ENCODE peak calls at places on chromosomes 16 and 17, in eight cellular contexts. One of them, this sample, is unnamed.
A peak's percentile ranks its signal among the peaks of the same experiment; 100 is the strongest.

GRCh38 chr16:81586421-81586820 is 141.8 kb downstream of the CMIP start:
- DNase-seq in HCT116: peak; percentile 74
- DNase-seq in A549: no peak
- DNase-seq in testis: no peak
- DNase-seq in transverse colon: no peak
- DNase-seq in IMR-90: peak; percentile 33
- DNase-seq in vagina: no peak
- DNase-seq in gastrocnemius medialis: no peak
- DNase-seq in this sample: peak; percentile 68

GRCh38 chr17:66494023-66494803 is 191.8 kb downstream of the PRKCA start:
- DNase-seq in HCT116: peak; percentile 61
- DNase-seq in A549: peak; percentile 65
- DNase-seq in testis: no peak
- DNase-seq in transverse colon: no peak
- DNase-seq in IMR-90: peak; percentile 94
- DNase-seq in vagina: no peak
- DNase-seq in gastrocnemius medialis: no peak
- DNase-seq in this sample: peak; percentile 81

GRCh38 chr17:49362723-49363117 is 670 bp upstream of the ZNF652 start:
- DNase-seq in HCT116: no peak
- DNase-seq in A549: no peak
- DNase-seq in testis: no peak
- DNase-seq in transverse colon: no peak
- DNase-seq in IMR-90: no peak
- DNase-seq in vagina: no peak
- DNase-seq in gastrocnemius medialis: no peak
- DNase-seq in this sample: no peak

GRCh38 chr17:68849673-68850260 is 105.4 kb downstream of the ABCA8 start:
- DNase-seq in HCT116: no peak
- DNase-seq in A549: no peak
- DNase-seq in testis: no peak
- DNase-seq in transverse colon: no peak
- DNase-seq in IMR-90: no peak
- DNase-seq in vagina: no peak
- DNase-seq in gastrocnemius medialis: no peak
- DNase-seq in this sample: no peak

GRCh38 chr17:77177002-77177401 is 36.2 kb downstream of the SEC14L1 start:
- DNase-seq in HCT116: no peak
- DNase-seq in A549: no peak
- DNase-seq in testis: peak; percentile 11
- DNase-seq in transverse colon: no peak
- DNase-seq in IMR-90: no peak
- DNase-seq in vagina: no peak
- DNase-seq in gastrocnemius medialis: no peak
- DNase-seq in this sample: no peak

GRCh38 chr17:34619687-34620217 is 40.4 kb downstream of the TMEM132E start:
- DNase-seq in HCT116: no peak
- DNase-seq in A549: no peak
- DNase-seq in testis: no peak
- DNase-seq in transverse colon: no peak
- DNase-seq in IMR-90: no peak
- DNase-seq in vagina: no peak
- DNase-seq in gastrocnemius medialis: no peak
- DNase-seq in this sample: no peak

GRCh38 chr17:67377727-67378443 is 804 bp downstream of the PITPNC1 start:
- DNase-seq in HCT116: no peak
- DNase-seq in A549: peak; percentile 48
- DNase-seq in testis: peak; percentile 47
- DNase-seq in transverse colon: peak; percentile 53
- DNase-seq in IMR-90: peak; percentile 35
- DNase-seq in vagina: no peak
- DNase-seq in gastrocnemius medialis: peak; percentile 29
- DNase-seq in this sample: peak; percentile 46

GRCh38 chr17:42185497-42185860 is 227 bp upstream of the HCRT start:
- DNase-seq in HCT116: no peak
- DNase-seq in A549: no peak
- DNase-seq in testis: no peak
- DNase-seq in transverse colon: no peak
- DNase-seq in IMR-90: no peak
- DNase-seq in vagina: no peak
- DNase-seq in gastrocnemius medialis: no peak
- DNase-seq in this sample: no peak

GRCh38 chr16:1979271-1980025 is 1.8 kb downstream of the NOXO1 start:
- DNase-seq in HCT116: no peak
- DNase-seq in A549: no peak
- DNase-seq in testis: peak; percentile 73
- DNase-seq in transverse colon: peak; percentile 92
- DNase-seq in IMR-90: no peak
- DNase-seq in vagina: no peak
- DNase-seq in gastrocnemius medialis: no peak
- DNase-seq in this sample: no peak

GRCh38 chr17:44786551-44787081 is 27.8 kb downstream of the ADAM11 start:
- DNase-seq in HCT116: no peak
- DNase-seq in A549: no peak
- DNase-seq in testis: no peak
- DNase-seq in transverse colon: no peak
- DNase-seq in IMR-90: no peak
- DNase-seq in vagina: no peak
- DNase-seq in gastrocnemius medialis: no peak
- DNase-seq in this sample: no peak

GRCh38 chr17:19319771-19320505 is 42.6 kb downstream of the B9D1 start:
- DNase-seq in HCT116: no peak
- DNase-seq in A549: no peak
- DNase-seq in testis: no peak
- DNase-seq in transverse colon: no peak
- DNase-seq in IMR-90: no peak
- DNase-seq in vagina: no peak
- DNase-seq in gastrocnemius medialis: peak; percentile 11
- DNase-seq in this sample: no peak

GRCh38 chr17:19316756-19317358 is 45.7 kb downstream of the B9D1 start:
- DNase-seq in HCT116: no peak
- DNase-seq in A549: no peak
- DNase-seq in testis: no peak
- DNase-seq in transverse colon: no peak
- DNase-seq in IMR-90: no peak
- DNase-seq in vagina: no peak
- DNase-seq in gastrocnemius medialis: no peak
- DNase-seq in this sample: no peak

GRCh38 chr17:19315104-19315503 is 47.4 kb downstream of the B9D1 start:
- DNase-seq in HCT116: no peak
- DNase-seq in A549: no peak
- DNase-seq in testis: no peak
- DNase-seq in transverse colon: no peak
- DNase-seq in IMR-90: no peak
- DNase-seq in vagina: no peak
- DNase-seq in gastrocnemius medialis: no peak
- DNase-seq in this sample: no peak

GRCh38 chr17:19318611-19319010 is 43.9 kb downstream of the B9D1 start:
- DNase-seq in HCT116: no peak
- DNase-seq in A549: no peak
- DNase-seq in testis: no peak
- DNase-seq in transverse colon: no peak
- DNase-seq in IMR-90: no peak
- DNase-seq in vagina: no peak
- DNase-seq in gastrocnemius medialis: no peak
- DNase-seq in this sample: no peak

GRCh38 chr17:19317359-19318095 is 45.0 kb downstream of the B9D1 start:
- DNase-seq in HCT116: peak; percentile 57
- DNase-seq in A549: peak; percentile 60
- DNase-seq in testis: peak; percentile 96
- DNase-seq in transverse colon: peak; percentile 86
- DNase-seq in IMR-90: peak; percentile 80
- DNase-seq in vagina: no peak
- DNase-seq in gastrocnemius medialis: peak; percentile 85
- DNase-seq in this sample: no peak
- TF ChIP-seq POLR2A in HCT116: no peak
- TF ChIP-seq POLR2A in A549: no peak
- TF ChIP-seq POLR2A in testis: no peak
- TF ChIP-seq POLR2A in transverse colon: no peak
- TF ChIP-seq POLR2A in IMR-90: no peak
- TF ChIP-seq POLR2A in vagina: no peak
- TF ChIP-seq POLR2A in gastrocnemius medialis: peak; percentile 23
- TF ChIP-seq POLR2A in this sample: no peak

GRCh38 chr16:88809676-88810165 is 2.0 kb downstream of the APRT start:
- DNase-seq in HCT116: no peak
- DNase-seq in A549: no peak
- DNase-seq in testis: no peak
- DNase-seq in transverse colon: no peak
- DNase-seq in IMR-90: no peak
- DNase-seq in vagina: no peak
- DNase-seq in gastrocnemius medialis: no peak
- DNase-seq in this sample: peak; percentile 27

GRCh38 chr16:88811850-88812736 is at the start of gene APRT:
- DNase-seq in HCT116: peak; percentile 91
- DNase-seq in A549: peak; percentile 95
- DNase-seq in testis: peak; percentile 96
- DNase-seq in transverse colon: peak; percentile 97
- DNase-seq in IMR-90: peak; percentile 95
- DNase-seq in vagina: no peak
- DNase-seq in gastrocnemius medialis: peak; percentile 89
- DNase-seq in this sample: peak; percentile 88

GRCh38 chr16:88811600-88811849 is 203 bp downstream of the APRT start:
- DNase-seq in HCT116: no peak
- DNase-seq in A549: no peak
- DNase-seq in testis: no peak
- DNase-seq in transverse colon: no peak
- DNase-seq in IMR-90: no peak
- DNase-seq in vagina: no peak
- DNase-seq in gastrocnemius medialis: no peak
- DNase-seq in this sample: no peak

GRCh38 chr16:88810166-88810867 is 1.4 kb downstream of the APRT start:
- DNase-seq in HCT116: no peak
- DNase-seq in A549: no peak
- DNase-seq in testis: no peak
- DNase-seq in transverse colon: no peak
- DNase-seq in IMR-90: no peak
- DNase-seq in vagina: no peak
- DNase-seq in gastrocnemius medialis: no peak
- DNase-seq in this sample: no peak

DNA sequence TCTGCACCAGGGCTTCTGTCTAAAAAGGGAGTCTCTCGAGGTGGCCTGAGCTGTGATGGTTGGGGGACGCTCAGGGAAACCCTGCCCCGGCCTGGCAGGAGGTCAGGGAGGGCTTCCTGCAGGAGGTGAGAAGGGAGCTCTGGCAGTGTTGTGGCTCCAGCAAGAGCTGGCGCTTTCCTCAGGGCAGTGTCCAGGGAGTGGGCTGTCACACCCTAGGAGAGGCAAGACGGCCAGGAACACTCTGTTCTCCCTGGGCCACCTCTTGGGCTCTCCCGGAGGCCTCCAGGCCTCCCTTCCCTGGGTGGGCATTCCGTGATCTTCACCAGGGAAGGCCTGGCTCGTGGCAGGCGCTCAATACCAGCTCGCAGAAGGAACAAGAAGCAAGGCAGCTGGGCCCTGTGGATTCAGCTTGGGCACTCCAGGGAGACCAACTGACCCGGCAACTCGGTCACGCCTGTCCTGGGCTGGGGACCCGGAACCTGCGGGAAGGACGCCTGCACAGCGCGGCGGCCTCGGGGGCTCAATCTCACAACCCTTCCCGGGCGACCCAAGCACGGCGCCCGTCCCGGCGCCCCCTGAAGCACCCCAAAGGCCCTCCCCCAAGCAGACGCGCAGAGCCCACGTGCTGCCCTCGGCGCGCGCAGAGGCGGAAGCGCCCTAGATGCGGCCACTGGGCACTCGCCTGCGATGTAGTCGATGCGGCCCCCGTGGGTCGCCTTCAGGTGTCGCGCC is 694 bp downstream of the APRT start:
- DNase-seq in HCT116: peak; percentile 81
- DNase-seq in A549: peak; percentile 87
- DNase-seq in testis: peak; percentile 87
- DNase-seq in transverse colon: peak; percentile 79
- DNase-seq in IMR-90: peak; percentile 69
- DNase-seq in vagina: no peak
- DNase-seq in gastrocnemius medialis: peak; percentile 61
- DNase-seq in this sample: peak; percentile 77
- TF ChIP-seq POLR2A in HCT116: peak; percentile 84
- TF ChIP-seq POLR2A in A549: peak; percentile 35
- TF ChIP-seq POLR2A in testis: peak; percentile 34
- TF ChIP-seq POLR2A in transverse colon: peak; percentile 85
- TF ChIP-seq POLR2A in IMR-90: peak; percentile 81
- TF ChIP-seq POLR2A in vagina: peak; percentile 56
- TF ChIP-seq POLR2A in gastrocnemius medialis: no peak
- TF ChIP-seq POLR2A in this sample: peak; percentile 66

GRCh38 chr17:46032909-46033308 is 33.9 kb downstream of the STH start:
- DNase-seq in HCT116: no peak
- DNase-seq in A549: no peak
- DNase-seq in testis: no peak
- DNase-seq in transverse colon: no peak
- DNase-seq in IMR-90: no peak
- DNase-seq in vagina: no peak
- DNase-seq in gastrocnemius medialis: no peak
- DNase-seq in this sample: no peak
- TF ChIP-seq POLR2A in HCT116: no peak
- TF ChIP-seq POLR2A in A549: no peak
- TF ChIP-seq POLR2A in testis: no peak
- TF ChIP-seq POLR2A in transverse colon: no peak
- TF ChIP-seq POLR2A in IMR-90: no peak
- TF ChIP-seq POLR2A in vagina: no peak
- TF ChIP-seq POLR2A in gastrocnemius medialis: no peak
- TF ChIP-seq POLR2A in this sample: no peak

GRCh38 chr17:76103274-76104139 is at the start of gene EXOC7:
- DNase-seq in HCT116: peak; percentile 90
- DNase-seq in A549: peak; percentile 95
- DNase-seq in testis: peak; percentile 94
- DNase-seq in transverse colon: peak; percentile 94
- DNase-seq in IMR-90: peak; percentile 88
- DNase-seq in vagina: peak; percentile 96
- DNase-seq in gastrocnemius medialis: peak; percentile 87
- DNase-seq in this sample: peak; percentile 97
- TF ChIP-seq POLR2A in HCT116: peak; percentile 98
- TF ChIP-seq POLR2A in A549: peak; percentile 85
- TF ChIP-seq POLR2A in testis: no peak
- TF ChIP-seq POLR2A in transverse colon: peak; percentile 75
- TF ChIP-seq POLR2A in IMR-90: peak; percentile 79
- TF ChIP-seq POLR2A in vagina: peak; percentile 37
- TF ChIP-seq POLR2A in gastrocnemius medialis: peak; percentile 47
- TF ChIP-seq POLR2A in this sample: peak; percentile 65

DNA sequence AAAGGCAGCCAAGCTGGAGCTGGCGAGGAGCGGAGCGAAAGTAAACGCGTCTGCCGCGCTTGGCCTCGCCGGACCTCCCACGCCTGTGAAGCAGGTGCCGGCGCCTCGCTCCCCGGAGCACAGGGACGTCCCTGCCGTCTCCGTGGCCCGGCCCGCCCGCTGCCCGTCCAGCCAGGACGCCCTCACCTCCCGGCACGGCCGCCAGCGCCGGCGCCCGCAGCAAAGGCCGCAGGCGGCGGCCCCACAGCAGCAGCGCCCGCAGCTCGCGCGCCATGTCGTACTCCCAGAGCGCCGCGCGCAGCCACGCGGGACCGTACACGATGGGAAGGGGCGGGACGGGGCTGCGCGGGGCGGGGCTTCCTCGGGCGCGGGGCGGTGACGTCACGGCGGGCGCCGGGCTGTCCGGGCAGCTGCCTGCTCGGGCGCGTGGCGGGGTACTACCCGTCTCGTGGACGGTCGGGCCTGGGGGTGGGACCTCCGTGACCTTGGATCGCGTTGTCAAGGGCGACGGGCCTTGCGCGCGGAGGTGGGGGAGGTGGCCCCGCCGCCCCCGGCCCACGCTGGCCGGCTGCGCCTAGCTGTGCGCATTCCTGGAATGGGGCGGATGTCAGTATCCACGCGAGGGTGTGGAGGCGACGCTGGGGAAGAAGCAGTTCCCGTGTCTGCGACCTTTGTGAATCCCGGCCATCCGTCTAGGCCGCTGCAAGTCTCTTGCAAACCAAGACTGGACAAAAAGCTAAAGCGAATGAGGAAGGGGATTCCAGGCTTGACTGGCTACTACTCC is at the start of gene TRAP1:
- DNase-seq in HCT116: peak; percentile 49
- DNase-seq in A549: peak; percentile 85
- DNase-seq in testis: peak; percentile 93
- DNase-seq in transverse colon: peak; percentile 91
- DNase-seq in IMR-90: peak; percentile 75
- DNase-seq in vagina: no peak
- DNase-seq in gastrocnemius medialis: peak; percentile 88
- DNase-seq in this sample: peak; percentile 88
- TF ChIP-seq POLR2A in HCT116: peak; percentile 90
- TF ChIP-seq POLR2A in A549: peak; percentile 97
- TF ChIP-seq POLR2A in testis: peak; percentile 63
- TF ChIP-seq POLR2A in transverse colon: peak; percentile 82
- TF ChIP-seq POLR2A in IMR-90: peak; percentile 87
- TF ChIP-seq POLR2A in vagina: peak; percentile 64
- TF ChIP-seq POLR2A in gastrocnemius medialis: peak; percentile 87
- TF ChIP-seq POLR2A in this sample: peak; percentile 94